ENCODE peak calls at places on chromosomes 16 and 17, in nine cellular contexts. Q is A673, S is esophagus squamous epithelium, O is mesenchymal stem cell, G is body of pancreas, U is heart left ventricle, J is A549, N is heart right ventricle, D is neural progenitor cell. W is an unnamed sample. For H3K4me1, the result is how much of the 10 kb centered on the place peaks cover.

GRCh38 chr17:50426814-50427787 is 1.1 kb downstream of the ACSF2 start:
- DNase-seq in Q (peak), J (peak), D (peak), U (no peak), G (peak), S (no peak), N (no peak), O (peak), W (peak)

GRCh38 chr16:24118126-24118821 is 137.9 kb upstream of the CACNG3 start:
- DNase-seq in O (no peak), N (no peak), U (peak), J (no peak), Q (no peak), S (no peak), D (no peak), G (no peak), W (no peak)

GRCh38 chr17:55433629-55434422 is 12.2 kb upstream of the MMD start:
- DNase-seq in U (no peak), O (peak), S (no peak), N (no peak), G (peak), Q (no peak), D (no peak), J (peak), W (no peak)

GRCh38 chr17:31156326-31156725 is 61.5 kb downstream of the NF1 start:
- DNase-seq in D (no peak), S (no peak), J (no peak), N (no peak), Q (no peak), U (no peak), G (no peak), O (no peak), W (no peak)

GRCh38 chr16:72921106-72921505 is 126.8 kb downstream of the ZFHX3 start:
- DNase-seq in N (no peak), O (no peak), G (no peak), D (no peak), U (no peak), J (no peak), Q (no peak), S (no peak), W (no peak)

GRCh38 chr16:11674818-11675560 is 6.7 kb downstream of the SNN start:
- DNase-seq in O (peak), N (no peak), D (no peak), G (no peak), Q (peak), J (no peak), U (no peak), S (no peak), W (no peak)

GRCh38 chr17:47276868-47277267 is 23.2 kb downstream of the ITGB3 start:
- DNase-seq in S (no peak), U (peak), O (peak), G (peak), N (peak), Q (peak), D (peak), J (no peak), W (peak)

GRCh38 chr17:75785770-75786538 is 1.3 kb downstream of the UNK start:
- DNase-seq in Q (no peak), D (no peak), N (no peak), J (no peak), U (no peak), O (peak), S (no peak), G (no peak), W (peak)

GRCh38 chr16:80300876-80301275 is 239.9 kb upstream of the DYNLRB2 start:
- DNase-seq in Q (no peak), U (no peak), G (no peak), S (no peak), D (no peak), O (no peak), N (no peak), J (no peak), W (no peak)

GRCh38 chr16:22623351-22623781 is 112.7 kb downstream of the NPIPB5 start:
- DNase-seq in D (no peak), G (no peak), U (no peak), N (no peak), O (peak), S (no peak), J (no peak), Q (no peak), W (no peak)

GRCh38 chr16:19844945-19845641 is 39.6 kb downstream of the GPRC5B start:
- DNase-seq in U (no peak), G (no peak), O (peak), S (no peak), D (no peak), N (no peak), J (peak), Q (no peak), W (no peak)

GRCh38 chr17:9290226-9290613 is 268.9 kb downstream of the NTN1 start:
- DNase-seq in G (no peak), N (no peak), S (no peak), J (no peak), U (no peak), Q (no peak), D (no peak), O (no peak), W (no peak)

GRCh38 chr16:2912330-2913199 is 834 bp downstream of the FLYWCH1 start:
- DNase-seq in O (peak), D (peak), N (peak), U (peak), J (peak), S (no peak), G (peak), Q (peak), W (peak)

GRCh38 chr17:78324391-78325075 is 35.3 kb downstream of the SOCS3 start:
- DNase-seq in N (peak), Q (peak), S (no peak), G (peak), J (no peak), D (peak), U (peak), O (peak), W (no peak)

GRCh38 chr16:50462793-50463507 is 85.2 kb upstream of the NKD1 start:
- DNase-seq in G (no peak), J (no peak), O (no peak), U (no peak), Q (no peak), N (no peak), S (no peak), D (peak), W (no peak)

DNA sequence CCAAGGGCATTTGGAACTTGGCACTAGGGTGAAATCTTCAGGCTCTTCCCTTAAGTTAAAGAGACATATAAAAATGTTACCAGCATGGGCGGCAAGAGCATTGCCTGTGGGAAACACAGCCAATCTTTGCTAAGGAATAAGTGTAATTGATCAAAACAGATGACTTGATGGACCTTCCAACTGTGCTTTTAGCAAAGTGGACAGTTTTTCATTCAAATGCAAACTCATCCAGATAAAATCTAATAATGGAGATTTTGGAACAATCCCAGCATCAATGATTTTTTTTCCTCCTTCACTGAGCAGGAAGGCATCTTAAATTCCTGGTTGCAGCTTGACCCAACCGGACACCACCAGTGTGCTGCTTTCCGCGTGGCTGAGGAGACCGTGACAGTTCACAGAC is 42.9 kb upstream of the BHLHA9 start:
- DNase-seq in G (no peak), O (no peak), U (no peak), Q (no peak), S (no peak), N (no peak), J (no peak), D (no peak), W (peak)
- H3K4me3 ChIP-seq in G (no peak), O (no peak), U (peak), Q (no peak), S (peak), N (peak), J (no peak), D (no peak), W (peak)

DNA sequence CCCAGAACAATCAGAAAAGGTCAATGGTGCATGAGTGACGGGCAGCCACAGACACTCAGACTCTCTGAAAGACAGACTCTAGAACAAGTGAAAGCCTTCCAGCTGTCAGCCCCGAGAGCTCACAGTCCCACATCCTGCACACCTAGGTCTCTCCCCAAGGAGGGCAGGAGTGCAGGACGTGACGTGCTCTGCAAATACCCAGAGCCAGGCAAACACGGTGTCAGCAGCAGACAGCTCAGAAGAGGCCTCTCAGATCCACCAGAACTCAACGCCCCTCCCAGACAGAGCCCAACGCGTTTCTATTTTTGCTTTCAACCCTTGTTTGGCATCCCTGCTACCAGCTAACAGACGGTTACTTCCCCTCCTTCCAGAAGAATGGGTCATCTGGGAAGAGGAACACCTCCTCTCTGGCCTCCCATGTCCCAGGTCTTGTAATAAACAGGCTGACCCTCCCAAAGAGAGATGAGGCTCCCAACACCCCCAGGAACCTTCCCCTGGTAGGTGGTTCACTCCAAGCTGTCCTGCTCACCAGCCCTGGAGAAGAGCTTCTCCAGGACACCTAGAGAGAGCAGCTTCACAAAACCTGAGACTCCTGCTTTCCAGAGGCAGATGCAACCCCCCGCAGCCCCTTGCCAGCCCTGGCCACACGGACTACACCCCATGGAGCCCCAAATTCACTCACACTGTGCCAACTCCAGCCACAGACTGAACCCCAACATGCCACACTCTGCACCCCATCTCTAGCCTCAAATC is 7.6 kb downstream of the PITPNM3 start:
- DNase-seq in S (no peak), O (no peak), D (no peak), G (peak), U (no peak), Q (no peak), N (no peak), J (no peak), W (no peak)
- H3K4me1 ChIP-seq in S (half or more), O (under half), D (under half), G (under half), U (under half), Q (under half), N (under half), J (under half), W (under half)

GRCh38 chr16:68643227-68643626 is 1.9 kb upstream of the CDH3 start:
- DNase-seq in N (no peak), D (no peak), G (no peak), Q (no peak), O (no peak), J (no peak), S (no peak), U (no peak), W (no peak)

GRCh38 chr16:68643847-68644246 is 1.3 kb upstream of the CDH3 start:
- DNase-seq in N (no peak), O (no peak), G (no peak), D (no peak), S (no peak), U (no peak), J (no peak), Q (no peak), W (no peak)

GRCh38 chr16:68642047-68642435 is 3.1 kb upstream of the CDH3 start:
- DNase-seq in G (no peak), S (no peak), U (no peak), Q (no peak), N (no peak), J (no peak), D (no peak), O (no peak), W (no peak)

GRCh38 chr16:68642436-68643064 is 2.6 kb upstream of the CDH3 start:
- DNase-seq in J (no peak), O (peak), S (no peak), U (no peak), D (peak), G (peak), Q (peak), N (no peak), W (no peak)

GRCh38 chr16:68640972-68641371 is 4.1 kb upstream of the CDH3 start:
- DNase-seq in D (no peak), G (no peak), S (no peak), U (no peak), Q (no peak), O (peak), N (no peak), J (no peak), W (no peak)
- H3K4me3 ChIP-seq in D (no peak), G (no peak), S (no peak), U (no peak), Q (no peak), O (no peak), N (no peak), J (no peak), W (no peak)

DNA sequence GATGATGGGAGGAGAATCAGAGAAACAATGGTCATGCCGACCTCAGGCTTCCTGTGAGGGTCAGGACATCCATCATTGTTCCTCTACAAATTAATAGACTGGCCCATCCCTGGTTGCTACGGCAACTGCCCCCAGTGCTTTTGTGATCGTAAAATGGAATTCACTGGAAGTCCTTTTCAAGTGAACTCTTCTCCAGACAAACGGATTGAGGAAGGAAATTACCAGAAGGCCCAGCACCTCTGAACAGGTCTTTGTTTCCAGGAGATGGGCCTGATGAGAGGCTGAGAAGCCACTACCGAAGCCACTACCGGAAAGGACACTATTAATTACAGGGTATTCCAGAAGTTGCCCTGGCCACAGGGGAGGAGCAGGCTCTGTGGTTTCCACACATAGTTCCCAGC is 126.0 kb downstream of the MGAT5B start:
- DNase-seq in D (peak), S (no peak), G (no peak), J (no peak), Q (no peak), U (no peak), N (no peak), O (no peak), W (peak)
- H3K4me1 ChIP-seq in D (under half), S (under half), G (under half), J (under half), Q (under half), U (under half), N (under half), O (under half), W (under half)

DNA sequence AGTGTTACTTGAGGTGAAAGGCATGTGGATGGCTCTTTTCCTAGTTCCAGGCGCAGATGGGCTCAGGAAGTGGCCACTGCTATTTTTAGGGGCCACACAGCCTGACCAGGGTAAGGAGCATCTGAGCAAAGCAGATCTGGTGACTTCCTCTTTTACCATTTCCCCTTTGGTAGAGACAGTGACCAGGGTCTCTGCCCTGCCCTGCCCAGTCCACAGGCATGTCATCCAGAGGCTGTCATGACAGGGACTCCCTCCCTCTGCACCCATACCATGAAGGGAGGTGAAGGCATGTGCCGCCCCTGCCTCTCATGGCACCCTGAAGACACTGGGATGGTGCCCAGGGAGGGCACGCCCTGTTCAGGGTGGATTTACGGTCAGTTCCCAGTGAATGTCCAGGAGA is 2.2 kb downstream of the PLA2G15 start:
- DNase-seq in D (no peak), U (peak), Q (no peak), J (no peak), G (no peak), O (no peak), N (no peak), S (no peak), W (no peak)
- H3K4me3 ChIP-seq in D (no peak), U (peak), Q (no peak), J (no peak), G (no peak), O (peak), N (peak), S (peak), W (no peak)

GRCh38 chr17:42404326-42405055 is 16.2 kb upstream of the STAT3 start:
- DNase-seq in S (no peak), U (no peak), N (no peak), J (no peak), Q (no peak), O (no peak), D (no peak), G (no peak), W (no peak)

GRCh38 chr17:42399948-42400843 is 12.0 kb upstream of the STAT3 start:
- DNase-seq in U (no peak), S (no peak), J (no peak), G (no peak), D (no peak), Q (no peak), N (no peak), O (no peak), W (peak)

GRCh38 chr17:42403150-42403549 is 14.9 kb upstream of the STAT3 start:
- DNase-seq in O (no peak), Q (peak), S (no peak), J (no peak), U (no peak), D (peak), N (no peak), G (no peak), W (peak)

GRCh38 chr17:42405076-42405475 is 16.8 kb upstream of the STAT3 start:
- DNase-seq in O (no peak), D (no peak), J (no peak), S (no peak), G (no peak), N (peak), Q (no peak), U (peak), W (no peak)

GRCh38 chr17:42402121-42402516 is 13.9 kb upstream of the STAT3 start:
- DNase-seq in G (no peak), D (no peak), U (no peak), S (no peak), N (no peak), O (peak), J (no peak), Q (no peak), W (no peak)
- H3K4me1 ChIP-seq in G (under half), D (under half), U (half or more), S (half or more), N (half or more), O (under half), J (half or more), Q (under half), W (under half)

GRCh38 chr17:81366648-81367047 is 28.6 kb upstream of the BAHCC1 start:
- DNase-seq in S (no peak), J (no peak), U (no peak), O (no peak), D (no peak), G (no peak), Q (no peak), N (no peak), W (no peak)

GRCh38 chr17:81367171-81367570 is 28.1 kb upstream of the BAHCC1 start:
- DNase-seq in Q (no peak), N (no peak), G (no peak), J (no peak), S (no peak), O (no peak), U (no peak), D (no peak), W (no peak)

GRCh38 chr17:81365601-81366585 is 29.4 kb upstream of the BAHCC1 start:
- DNase-seq in O (no peak), U (no peak), Q (no peak), N (no peak), G (peak), J (no peak), D (no peak), S (no peak), W (no peak)

GRCh38 chr17:81364278-81365147 is 30.7 kb upstream of the BAHCC1 start:
- DNase-seq in S (no peak), N (no peak), Q (no peak), J (no peak), G (no peak), U (no peak), O (no peak), D (no peak), W (no peak)

GRCh38 chr17:81365148-81365600 is 30.1 kb upstream of the BAHCC1 start:
- DNase-seq in D (peak), U (peak), S (no peak), Q (peak), J (no peak), G (peak), N (no peak), O (peak), W (no peak)
- H3K4me3 ChIP-seq in D (peak), U (peak), S (peak), Q (peak), J (no peak), G (no peak), N (peak), O (peak), W (no peak)

DNA sequence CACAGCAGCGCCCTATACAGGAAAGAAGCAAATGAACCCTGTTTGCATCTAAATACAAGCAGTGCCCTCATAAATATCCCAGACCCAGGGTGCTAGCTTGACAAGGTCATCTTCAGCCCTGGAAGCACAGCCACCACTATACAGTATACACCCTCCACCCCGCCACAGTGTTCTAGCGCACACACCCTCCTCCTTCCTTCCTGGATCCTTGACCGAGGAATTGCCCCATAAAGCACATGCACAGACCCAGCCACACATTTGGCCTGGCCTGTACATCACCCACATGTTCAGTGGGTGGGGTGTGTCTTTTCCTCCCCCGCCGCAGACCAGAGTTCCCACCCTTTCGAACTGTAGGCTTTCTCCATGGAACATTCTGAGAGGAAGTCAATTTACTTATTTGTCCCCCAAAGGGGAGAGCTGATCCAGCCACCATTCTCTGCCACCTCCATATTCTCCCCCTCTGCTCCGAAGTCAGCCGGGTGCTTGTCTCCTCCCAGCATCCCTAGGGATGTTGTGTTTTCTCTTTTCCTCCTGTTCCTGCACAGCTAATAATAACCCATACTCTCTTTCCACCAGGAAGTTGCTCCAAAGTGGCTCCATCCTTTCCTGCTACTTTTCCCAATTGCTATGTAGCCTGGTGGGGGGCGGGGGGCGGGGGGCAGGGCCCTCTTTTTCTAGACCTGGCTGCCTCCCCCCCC is 6.6 kb downstream of the ABI3 start:
- DNase-seq in Q (no peak), U (peak), O (no peak), S (no peak), G (peak), N (peak), J (no peak), D (no peak), W (no peak)
- H3K4me1 ChIP-seq in Q (under half), U (under half), O (under half), S (half or more), G (under half), N (half or more), J (under half), D (under half), W (under half)

W was measured in HAP-1.